ENCODE peak calls at places on chromosomes 16 and 17, in eight cellular contexts. Z, A, T, Q, V, D, E and R are unnamed samples.

GRCh38 chr17:38451840-38452529 is 23.7 kb downstream of the ARHGAP23 start:
- DNase-seq in Q (peak; percentile 46), A (no peak), T (no peak), Z (peak; percentile 94), D (peak; percentile 65), V (no peak), E (no peak), R (no peak)

GRCh38 chr16:19844945-19845641 is 39.6 kb downstream of the GPRC5B start:
- DNase-seq in Q (no peak), D (no peak), Z (peak; percentile 90), E (peak; percentile 50), T (no peak), V (no peak), A (peak; percentile 43), R (no peak)

GRCh38 chr17:42748906-42749798 is 4.3 kb upstream of the EZH1 start:
- DNase-seq in Q (no peak), E (no peak), V (no peak), T (no peak), D (no peak), Z (no peak), A (no peak), R (no peak)

GRCh38 chr17:76983075-76983411 is 114.8 kb downstream of the MGAT5B start:
- DNase-seq in A (no peak), V (no peak), Q (peak; percentile 23), D (no peak), Z (no peak), T (no peak), E (no peak), R (no peak)

GRCh38 chr17:40518401-40519088 is 17.1 kb upstream of the TNS4 start:
- DNase-seq in T (no peak), Q (no peak), Z (no peak), D (no peak), E (peak; percentile 96), A (peak; percentile 77), V (no peak), R (no peak)

GRCh38 chr16:65728652-65729051 is 606.8 kb upstream of the CDH11 start:
- DNase-seq in Q (no peak), A (no peak), Z (no peak), E (no peak), T (no peak), D (no peak), V (no peak), R (no peak)

GRCh38 chr17:69213059-69213813 is 15.4 kb downstream of the ABCA10 start:
- DNase-seq in Q (no peak), T (no peak), D (no peak), Z (no peak), A (no peak), E (no peak), V (no peak), R (no peak)

GRCh38 chr16:50946606-50947005 is 204.5 kb downstream of the SALL1 start:
- DNase-seq in D (no peak), A (no peak), T (no peak), Z (no peak), V (no peak), Q (no peak), E (no peak), R (no peak)

GRCh38 chr17:80261159-80261894 is 675 bp downstream of the RNF213 start:
- DNase-seq in V (no peak), T (no peak), D (peak; percentile 82), Z (peak; percentile 62), Q (peak; percentile 52), E (peak; percentile 75), A (peak; percentile 84), R (peak; percentile 54)

GRCh38 chr17:45384047-45384799 is 48.4 kb downstream of the ARHGAP27 start:
- DNase-seq in A (no peak), Q (no peak), D (no peak), T (no peak), E (no peak), V (no peak), Z (peak; percentile 10), R (no peak)

GRCh38 chr17:72504783-72505182 is 384.0 kb downstream of the SOX9 start:
- DNase-seq in V (no peak), A (no peak), Q (no peak), E (no peak), D (no peak), T (no peak), Z (no peak), R (no peak)

DNA sequence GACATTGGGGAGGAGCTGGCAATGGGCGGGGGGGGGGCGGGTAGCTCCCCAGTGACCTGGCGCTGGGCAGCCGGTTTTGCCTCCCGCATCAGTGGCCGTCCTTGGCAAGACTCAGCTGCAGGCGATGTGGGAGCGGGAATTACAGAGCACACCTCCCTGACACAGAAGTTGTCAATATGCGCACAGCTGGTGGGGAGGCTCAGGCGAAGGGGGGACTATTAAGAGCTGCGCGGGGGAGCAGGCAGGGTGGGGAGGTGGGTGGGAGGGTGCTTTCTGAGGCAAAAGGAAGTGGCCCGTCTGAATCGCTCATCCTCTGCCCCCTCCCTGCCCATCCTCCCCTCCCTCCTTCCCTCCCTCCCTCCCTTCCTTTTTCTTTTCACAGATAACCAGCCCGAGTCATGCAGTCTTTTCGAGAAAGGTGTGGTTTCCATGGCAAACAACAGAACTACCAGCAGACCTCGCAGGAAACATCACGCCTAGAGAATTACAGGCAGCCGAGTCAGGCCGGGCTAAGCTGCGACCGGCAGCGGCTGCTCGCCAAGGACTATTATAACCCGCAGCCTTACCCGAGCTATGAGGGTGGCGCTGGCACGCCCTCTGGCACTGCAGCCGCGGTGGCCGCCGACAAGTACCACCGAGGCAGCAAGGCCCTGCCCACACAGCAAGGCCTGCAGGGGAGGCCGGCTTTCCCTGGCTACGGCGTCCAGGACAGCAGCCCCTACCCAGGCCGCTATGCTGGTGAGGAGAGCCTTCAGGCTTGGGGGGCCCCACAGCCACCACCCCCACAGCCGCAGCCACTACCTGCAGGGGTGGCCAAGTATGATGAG is 44.0 kb downstream of the SREBF1 start:
- DNase-seq in T (no peak), Q (no peak), V (peak; percentile 74), Z (peak; percentile 51), E (no peak), A (no peak), D (peak; percentile 64), R (no peak)
- TF ChIP-seq CTCF in T (no peak), Q (no peak), V (no peak), Z (no peak), E (no peak), A (no peak), D (no peak), R (no peak)

GRCh38 chr16:3485097-3485470 is 10.2 kb downstream of the C16orf90 start:
- DNase-seq in T (no peak), Q (no peak), Z (no peak), A (no peak), E (no peak), D (no peak), V (no peak), R (no peak)

GRCh38 chr16:3486506-3487215 is 8.6 kb downstream of the C16orf90 start:
- DNase-seq in Q (no peak), E (no peak), T (no peak), V (no peak), Z (no peak), A (no peak), D (no peak), R (no peak)

GRCh38 chr16:3485821-3486505 is 9.3 kb downstream of the C16orf90 start:
- DNase-seq in Z (no peak), D (peak; percentile 29), T (no peak), Q (no peak), A (no peak), E (no peak), V (no peak), R (no peak)

GRCh38 chr16:3488801-3489200 is 6.5 kb downstream of the C16orf90 start:
- DNase-seq in T (no peak), Q (no peak), A (no peak), V (no peak), Z (no peak), E (no peak), D (no peak), R (no peak)

DNA sequence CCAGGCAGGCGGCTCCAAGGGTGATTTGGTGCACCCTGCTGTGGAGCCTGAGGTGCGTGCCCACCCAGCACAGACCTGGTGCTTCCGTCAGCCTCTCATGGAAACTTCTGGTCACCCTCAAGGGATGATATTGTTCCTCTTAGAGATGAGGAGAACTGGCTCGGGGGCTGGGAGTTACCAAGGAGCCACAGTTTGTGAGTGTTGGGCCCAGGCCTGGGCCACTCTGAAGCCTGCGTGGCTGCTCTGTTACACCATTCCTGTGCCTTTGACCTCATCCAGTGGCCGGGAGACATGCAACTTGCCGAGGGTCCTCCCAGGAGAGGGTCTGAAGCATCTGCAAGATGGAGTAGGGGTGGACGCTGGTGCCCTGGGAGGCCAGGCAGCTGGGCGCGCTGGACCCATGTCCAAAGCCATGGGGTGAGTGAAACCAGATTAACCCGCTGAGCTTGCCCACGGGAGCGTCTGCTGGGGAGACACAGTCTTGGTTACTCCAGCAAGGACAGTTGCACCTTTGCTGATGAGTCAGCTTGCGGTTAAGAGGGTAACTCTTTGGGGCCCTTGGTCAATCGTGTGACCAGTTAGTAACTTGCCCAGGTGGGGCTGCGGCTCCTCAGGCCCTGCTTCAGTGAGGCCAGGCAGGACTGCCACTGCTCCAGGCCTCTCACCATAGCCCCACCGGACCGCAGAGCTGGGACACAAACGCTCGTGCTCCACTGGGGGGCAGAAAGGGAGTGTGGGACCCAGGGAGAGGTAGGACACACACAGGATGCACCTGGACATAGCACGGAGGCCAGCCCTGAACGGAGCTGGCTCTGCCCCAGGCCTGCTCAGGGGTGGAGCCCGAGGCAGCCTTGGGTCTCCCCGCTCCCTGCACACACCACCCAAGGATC is 7.5 kb downstream of the C16orf90 start:
- DNase-seq in E (no peak), V (no peak), D (no peak), A (no peak), Z (no peak), T (no peak), Q (no peak), R (no peak)
- TF ChIP-seq CTCF in E (no peak), V (no peak), D (no peak), A (no peak), Z (no peak), T (no peak), Q (no peak), R (no peak)

GRCh38 chr16:90019543-90020259 is 445 bp upstream of the DBNDD1 start:
- DNase-seq in Q (peak; percentile 80), A (peak; percentile 70), V (peak; percentile 93), E (peak; percentile 58), T (no peak), D (peak; percentile 85), Z (peak; percentile 46), R (peak; percentile 61)
- TF ChIP-seq CTCF in Q (no peak), A (peak; percentile 40), V (peak; percentile 27), E (peak; percentile 92), T (peak; percentile 59), D (peak; percentile 51), Z (no peak), R (no peak)

DNA sequence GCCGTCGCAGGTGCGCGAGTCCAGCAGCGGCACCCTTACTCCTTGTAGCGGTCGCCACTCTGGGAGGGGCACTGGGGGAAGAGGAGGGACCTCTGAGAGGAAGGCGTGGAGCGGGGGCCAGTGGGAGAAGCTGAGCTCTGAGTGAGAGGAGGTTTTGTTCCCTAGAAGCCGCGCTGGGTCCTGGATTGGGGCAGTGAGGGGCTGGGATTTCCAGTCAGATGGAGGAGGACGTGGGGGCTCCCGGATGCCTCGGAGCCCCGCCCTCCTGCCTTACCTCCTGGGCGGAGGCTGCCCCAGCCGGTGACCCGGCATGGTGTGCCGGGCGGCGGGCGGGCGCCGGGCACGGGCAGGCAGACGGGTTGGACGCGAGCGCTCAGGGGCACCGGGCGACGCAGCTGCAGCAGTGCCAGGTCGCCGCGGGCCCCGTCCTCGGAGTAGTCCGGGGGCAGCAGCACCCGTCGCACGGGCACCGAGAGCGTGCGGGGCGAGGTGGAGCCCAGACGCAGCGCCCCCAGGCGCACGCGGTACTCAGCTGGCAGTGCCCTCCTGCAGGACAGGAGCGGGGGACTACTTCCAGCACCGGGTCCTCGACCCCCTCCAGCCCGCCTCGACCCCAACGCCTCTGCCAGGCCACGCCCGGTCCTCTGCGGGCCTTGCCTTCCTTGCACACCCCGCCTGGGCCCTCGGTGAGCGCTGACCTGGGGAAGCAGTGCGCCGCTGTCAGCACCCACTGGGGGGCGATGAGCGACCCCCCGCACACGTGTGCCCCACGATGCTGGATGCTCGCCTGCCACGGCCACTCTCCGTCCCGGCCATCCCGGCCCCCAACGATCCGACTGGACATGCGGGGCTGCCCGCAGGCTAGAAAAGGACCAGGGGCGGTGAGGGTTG is 2.0 kb downstream of the PRSS33 start:
- DNase-seq in Q (no peak), V (no peak), D (no peak), E (no peak), Z (no peak), A (peak; percentile 53), T (no peak), R (peak; percentile 42)
- TF ChIP-seq CTCF in Q (no peak), V (no peak), D (peak; percentile 13), E (no peak), Z (no peak), A (no peak), T (no peak), R (no peak)